ENCODE peak calls at places on chromosomes 6 and 20, in ten cellular contexts. L is right cardiac atrium; O is adrenal gland; A is lung; Z is CD4-positive, CD25-positive, alpha-beta regulatory T cell; V is breast epithelium; G is IMR-90; W is skeletal muscle cell; X is NT2/D1; D is GM12865. J is an unnamed sample.

GRCh38 chr6:12884983-12885382 is 168.4 kb downstream of the PHACTR1 start:
- DNase-seq in L (no peak), O (no peak), A (no peak), Z (no peak), V (no peak), G (no peak), W (no peak), X (no peak), D (no peak), J (no peak)

GRCh38 chr20:31869942-31870702 is at the start of the genes DUSP15 and TTLL9:
- DNase-seq in L (peak), O (peak), A (peak), Z (no peak), V (peak), G (no peak), W (no peak), X (no peak), D (no peak), J (no peak)

GRCh38 chr6:149934249-149935156 is 7.3 kb upstream of the ULBP2 start:
- DNase-seq in L (no peak), O (peak), A (peak), Z (peak), V (no peak), G (peak), W (peak), X (no peak), D (peak), J (no peak)

GRCh38 chr20:21028921-21029320 is 77.2 kb downstream of the LINC00237 start:
- DNase-seq in L (no peak), O (no peak), A (no peak), Z (no peak), V (no peak), G (no peak), W (no peak), X (no peak), D (no peak), J (no peak)

GRCh38 chr6:166006593-166007301 is 160.9 kb downstream of the TBXT start:
- DNase-seq in L (no peak), O (no peak), A (no peak), Z (no peak), V (no peak), G (peak), W (peak), X (no peak), D (no peak), J (peak)

GRCh38 chr6:129785081-129785755 is 75.2 kb upstream of the ARHGAP18 start:
- DNase-seq in L (no peak), O (no peak), A (no peak), Z (no peak), V (no peak), G (peak), W (no peak), X (no peak), D (no peak), J (no peak)

GRCh38 chr20:844473-845225 is 11.1 kb downstream of the FAM110A start:
- DNase-seq in L (peak), O (peak), A (peak), Z (peak), V (peak), G (peak), W (peak), X (peak), D (peak), J (peak)

GRCh38 chr6:62615366-62616015 is 329.5 kb upstream of the KHDRBS2 start:
- DNase-seq in L (no peak), O (no peak), A (peak), Z (no peak), V (no peak), G (no peak), W (no peak), X (no peak), D (no peak), J (no peak)

DNA sequence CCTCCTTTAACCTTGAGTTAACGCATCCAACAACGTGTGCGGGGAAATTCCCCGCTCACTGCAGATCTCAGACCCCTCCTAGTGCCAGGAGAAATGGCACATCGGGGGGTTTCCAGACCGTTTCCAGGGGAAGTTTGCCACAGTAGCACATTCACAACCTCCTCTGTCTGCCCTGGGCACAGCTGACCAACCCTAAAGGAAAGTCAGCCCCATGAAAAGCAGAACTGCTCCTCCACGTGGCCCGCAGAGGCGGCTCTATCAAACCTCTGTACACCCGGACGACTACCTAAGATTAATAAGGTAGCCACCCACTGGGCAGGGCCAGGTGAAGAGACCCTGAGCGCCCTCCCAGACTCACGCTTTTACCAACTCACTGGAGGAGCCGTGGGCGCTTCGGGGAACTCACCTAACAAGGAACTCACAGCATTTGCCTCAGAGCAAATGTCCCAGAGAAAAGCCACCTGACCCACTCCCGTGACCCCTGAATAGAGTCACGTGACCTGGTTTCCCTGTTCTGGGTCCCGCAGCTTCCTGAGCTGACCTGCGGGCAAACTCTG is 93.1 kb downstream of the PRND start:
- DNase-seq in L (peak), O (peak), A (no peak), Z (peak), V (no peak), G (no peak), W (no peak), X (no peak), D (peak), J (no peak)
- H3K4me3 ChIP-seq in L (no peak), O (no peak), A (no peak), Z (peak), V (peak), G (no peak), W (no peak), X (no peak), D (peak), J (no peak)

GRCh38 chr6:136551103-136551502 is 881 bp upstream of the MAP7 start:
- DNase-seq in L (no peak), O (peak), A (no peak), Z (no peak), V (no peak), G (no peak), W (no peak), X (no peak), D (no peak), J (no peak)
- H3K4me3 ChIP-seq in L (peak), O (no peak), A (no peak), Z (no peak), V (no peak), G (no peak), W (peak), X (no peak), D (no peak), J (no peak)

DNA sequence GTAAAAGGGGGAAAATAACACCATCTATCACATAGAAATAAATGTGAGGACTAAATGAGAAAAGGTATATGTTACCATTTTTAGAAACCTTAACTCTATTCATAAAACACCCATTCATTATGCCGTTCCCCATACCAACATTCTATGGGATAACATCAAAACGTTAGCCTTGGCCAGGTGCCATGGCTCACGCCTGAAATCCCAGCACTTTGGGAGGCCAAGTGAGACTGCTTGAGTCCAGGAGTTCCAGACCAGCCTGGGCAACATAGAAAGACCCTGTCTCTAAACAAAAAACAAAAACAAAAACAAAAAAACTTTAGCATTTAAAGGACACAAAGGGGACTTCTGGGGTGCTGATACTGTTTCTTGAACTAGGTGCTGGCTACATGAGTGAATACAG is 1.3 kb downstream of the PIGU start:
- DNase-seq in L (no peak), O (no peak), A (no peak), Z (no peak), V (no peak), G (no peak), W (no peak), X (no peak), D (no peak), J (no peak)
- H3K4me3 ChIP-seq in L (no peak), O (no peak), A (no peak), Z (peak), V (no peak), G (no peak), W (no peak), X (peak), D (peak), J (no peak)

GRCh38 chr6:1613631-1614447 is 4.1 kb downstream of the FOXC1 start:
- DNase-seq in L (peak), O (peak), A (no peak), Z (no peak), V (no peak), G (peak), W (no peak), X (no peak), D (no peak), J (no peak)
- H3K4me3 ChIP-seq in L (peak), O (no peak), A (peak), Z (no peak), V (peak), G (peak), W (peak), X (peak), D (no peak), J (peak)

GRCh38 chr6:3962897-3963296 is 113.7 kb downstream of the FAM50B start:
- DNase-seq in L (no peak), O (no peak), A (no peak), Z (no peak), V (no peak), G (peak), W (peak), X (no peak), D (no peak), J (no peak)

GRCh38 chr6:3965071-3965718 is 113.7 kb downstream of the FAM217A start:
- DNase-seq in L (no peak), O (no peak), A (no peak), Z (no peak), V (no peak), G (no peak), W (no peak), X (no peak), D (no peak), J (no peak)

GRCh38 chr6:3970097-3970496 is 108.8 kb downstream of the FAM217A start:
- DNase-seq in L (no peak), O (no peak), A (no peak), Z (no peak), V (no peak), G (no peak), W (no peak), X (no peak), D (peak), J (no peak)

GRCh38 chr6:3963404-3963803 is 114.2 kb downstream of the FAM50B start:
- DNase-seq in L (no peak), O (no peak), A (no peak), Z (no peak), V (no peak), G (no peak), W (no peak), X (no peak), D (no peak), J (no peak)

DNA sequence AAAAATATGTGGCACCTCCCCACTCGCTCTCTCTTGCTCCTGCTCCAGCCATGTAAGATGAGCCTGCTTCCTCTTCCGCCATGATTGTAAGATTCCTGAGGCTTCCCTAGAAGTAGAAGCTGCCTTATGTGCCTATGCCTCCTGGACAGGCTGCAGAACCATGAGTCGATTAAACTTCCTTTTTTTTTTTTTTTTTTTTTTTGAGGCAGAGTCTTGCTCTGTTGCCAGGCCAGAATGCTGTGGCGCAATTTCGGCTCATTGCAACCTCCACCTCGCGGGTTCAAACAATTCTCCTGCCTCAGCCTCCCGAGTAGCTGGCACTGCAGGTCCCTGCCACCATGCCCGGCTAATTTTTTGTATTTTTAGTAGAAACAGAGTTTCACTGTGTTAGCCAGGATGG is 112.5 kb downstream of the FAM217A start:
- DNase-seq in L (no peak), O (no peak), A (no peak), Z (no peak), V (no peak), G (no peak), W (no peak), X (no peak), D (no peak), J (no peak)
- H3K4me3 ChIP-seq in L (no peak), O (no peak), A (no peak), Z (no peak), V (no peak), G (no peak), W (no peak), X (no peak), D (no peak), J (no peak)

GRCh38 chr6:56957856-56958255 is 2.9 kb downstream of the BEND6 start:
- DNase-seq in L (no peak), O (no peak), A (no peak), Z (no peak), V (no peak), G (no peak), W (no peak), X (no peak), D (no peak), J (no peak)
- H3K4me3 ChIP-seq in L (no peak), O (no peak), A (no peak), Z (no peak), V (no peak), G (no peak), W (no peak), X (no peak), D (no peak), J (no peak)

J was measured in AG04449.